ENCODE peak calls at places on chromosome 6, in four cellular contexts. M is fibroblast of the aortic adventitia, A is Calu3, Y is left cardiac atrium. I is an unnamed sample.

GRCh38 chr6:127247114-127248096 is 19.3 kb upstream of the RNF146 start:
- DNase-seq in Y (no peak), A (no peak), M (peak), I (no peak)

GRCh38 chr6:129138739-129139405 is 255.9 kb downstream of the LAMA2 start:
- DNase-seq in Y (no peak), M (no peak), A (no peak), I (no peak)

GRCh38 chr6:56864171-56864616 is 90.7 kb upstream of the BEND6 start:
- DNase-seq in M (peak), Y (no peak), A (no peak), I (no peak)

GRCh38 chr6:129345890-129346289 is 364.1 kb downstream of the ARHGAP18 start:
- DNase-seq in Y (no peak), A (no peak), M (peak), I (no peak)

GRCh38 chr6:155787168-155787567 is 331.5 kb upstream of the NOX3 start:
- DNase-seq in M (no peak), Y (no peak), A (no peak), I (no peak)

GRCh38 chr6:130906736-130907381 is 79.7 kb downstream of the SMLR1 start:
- DNase-seq in M (peak), A (no peak), Y (no peak), I (no peak)

GRCh38 chr6:139778113-139778512 is 403.7 kb upstream of the CITED2 start:
- DNase-seq in Y (no peak), A (no peak), M (no peak), I (no peak)

GRCh38 chr6:47741807-47742206 is 40.0 kb upstream of the OPN5 start:
- DNase-seq in A (peak), M (peak), Y (no peak), I (no peak)

GRCh38 chr6:111278738-111279137 is 191.4 kb downstream of the SLC16A10 start:
- DNase-seq in Y (no peak), M (no peak), A (no peak), I (no peak)

GRCh38 chr6:20630617-20631448 is 96.6 kb downstream of the CDKAL1 start:
- DNase-seq in Y (no peak), A (no peak), M (no peak), I (no peak)

GRCh38 chr6:9136141-9136865 is 701.0 kb upstream of the SLC35B3 start:
- DNase-seq in A (no peak), M (peak), Y (no peak), I (no peak)

GRCh38 chr6:52570291-52570700 is 6.6 kb downstream of the TRAM2 start:
- DNase-seq in Y (peak), M (peak), A (no peak), I (no peak)

GRCh38 chr6:122792796-122793195 is 3.7 kb downstream of the SMPDL3A start:
- DNase-seq in Y (no peak), A (no peak), M (peak), I (no peak)

GRCh38 chr6:54617730-54618129 is 228.8 kb upstream of the FAM83B start:
- DNase-seq in M (peak), A (no peak), Y (no peak), I (no peak)

GRCh38 chr6:14784596-14785360 is 461.1 kb upstream of the JARID2 start:
- DNase-seq in A (no peak), M (no peak), Y (no peak), I (no peak)

GRCh38 chr6:151063339-151063738 is 176.4 kb upstream of the AKAP12 start:
- DNase-seq in M (peak), A (no peak), Y (no peak), I (no peak)

GRCh38 chr6:113825776-113826175 is 31.4 kb upstream of the MARCKS start:
- DNase-seq in M (peak), A (no peak), Y (peak), I (no peak)

I was measured in NK-92 treated with Interleukin-12 subunit alpha and Interleukin-12 subunit beta, amount 100 ng/mL, for 24 hours.